ENCODE peak calls at places on chromosomes 13 and 19, in five cellular contexts. P is SK-N-SH, Q is PC-3, T is fibroblast of lung, L is GM23338. K is an unnamed sample.

GRCh38 chr19:49338691-49339363 is 3.6 kb downstream of the CD37 start:
- DNase-seq in P (peak), Q (peak), T (peak), L (peak), K (peak)

GRCh38 chr19:54040003-54040402 is 23.7 kb downstream of the VSTM1 start:
- DNase-seq in P (no peak), Q (no peak), T (no peak), L (no peak), K (no peak)

GRCh38 chr13:98826156-98826555 is 73.7 kb upstream of the SLC15A1 start:
- DNase-seq in P (no peak), Q (no peak), T (no peak), L (no peak), K (no peak)

GRCh38 chr13:30319703-30320102 is 12.4 kb upstream of the KATNAL1 start:
- DNase-seq in P (no peak), Q (no peak), T (peak), L (no peak), K (no peak)

GRCh38 chr19:8355631-8356402 is 8.1 kb upstream of the ANGPTL4 start:
- DNase-seq in P (no peak), Q (peak), T (peak), L (no peak), K (no peak)

GRCh38 chr13:62702502-62702901 is 1286.9 kb upstream of the PCDH20 start:
- DNase-seq in P (peak), Q (no peak), T (no peak), L (no peak), K (no peak)

GRCh38 chr19:23093832-23094231 is 23.0 kb upstream of the ZNF730 start:
- DNase-seq in P (no peak), Q (no peak), T (no peak), L (peak), K (peak)

GRCh38 chr19:55256562-55257460 is 2.0 kb downstream of the PPP6R1 start:
- DNase-seq in P (no peak), Q (peak), T (no peak), L (no peak), K (no peak)

GRCh38 chr13:49569993-49570689 is 15.2 kb downstream of the RCBTB1 start:
- DNase-seq in P (peak), Q (peak), T (peak), L (no peak), K (no peak)

GRCh38 chr13:95924389-95924994 is 128.7 kb downstream of the UGGT2 start:
- DNase-seq in P (no peak), Q (peak), T (peak), L (peak), K (peak)

GRCh38 chr13:40235160-40235796 is 431.2 kb downstream of the FOXO1 start:
- DNase-seq in P (no peak), Q (peak), T (no peak), L (no peak), K (no peak)

GRCh38 chr13:79987761-79988160 is 353.2 kb downstream of the SPRY2 start:
- DNase-seq in P (no peak), Q (peak), T (no peak), L (no peak), K (no peak)

GRCh38 chr19:49690656-49691242 is at the start of gene CPT1C:
- DNase-seq in P (peak), Q (peak), T (peak), L (peak), K (peak)

GRCh38 chr13:30019648-30020626 is 169.5 kb upstream of the UBL3 start:
- DNase-seq in P (no peak), Q (no peak), T (no peak), L (peak), K (peak)

GRCh38 chr19:4904481-4904880 is 1.8 kb upstream of the ARRDC5 start:
- DNase-seq in P (no peak), Q (no peak), T (no peak), L (no peak), K (no peak)

GRCh38 chr13:90448466-90449037 is 898.9 kb upstream of the MIR17HG start:
- DNase-seq in P (no peak), Q (no peak), T (peak), L (no peak), K (no peak)

GRCh38 chr19:39823693-39824092 is 10.3 kb downstream of the DYRK1B start:
- DNase-seq in P (peak), Q (no peak), T (no peak), L (peak), K (no peak)

GRCh38 chr13:98476538-98476966 is 100.4 kb downstream of the STK24 start:
- DNase-seq in P (no peak), Q (peak), T (peak), L (peak), K (peak)

GRCh38 chr19:50332264-50333038 is 3.3 kb upstream of the KCNC3 start:
- DNase-seq in P (no peak), Q (peak), T (no peak), L (peak), K (peak)

GRCh38 chr19:6229216-6229913 is 50.4 kb downstream of the MLLT1 start:
- DNase-seq in P (no peak), Q (no peak), T (no peak), L (no peak), K (no peak)

GRCh38 chr19:58518261-58519086 is 1.1 kb downstream of the ZBTB45 start:
- DNase-seq in P (peak), Q (peak), T (no peak), L (no peak), K (no peak)

GRCh38 chr19:10001899-10002298 is 8.4 kb downstream of the COL5A3 start:
- DNase-seq in P (no peak), Q (peak), T (no peak), L (peak), K (peak)

GRCh38 chr19:45075215-45076028 is 856 bp downstream of the ZNF296 start:
- DNase-seq in P (no peak), Q (peak), T (peak), L (peak), K (peak)

GRCh38 chr13:52851153-52851962 is 2.9 kb upstream of the PCDH8 start:
- DNase-seq in P (peak), Q (no peak), T (peak), L (peak), K (peak)

GRCh38 chr13:68160466-68160865 is 930.3 kb upstream of the PCDH9 start:
- DNase-seq in P (no peak), Q (no peak), T (no peak), L (no peak), K (no peak)

GRCh38 chr19:40271706-40272105 is 13.4 kb downstream of the AKT2 start:
- DNase-seq in P (no peak), Q (no peak), T (no peak), L (no peak), K (no peak)

GRCh38 chr13:112651306-112651705 is 38.5 kb upstream of the ATP11A start:
- DNase-seq in P (no peak), Q (no peak), T (peak), L (no peak), K (no peak)

GRCh38 chr19:8611391-8611883 is 922 bp upstream of the ADAMTS10 start:
- DNase-seq in P (peak), Q (no peak), T (peak), L (peak), K (peak)

GRCh38 chr13:76086729-76087128 is 450.6 kb downstream of the LMO7 start:
- DNase-seq in P (no peak), Q (no peak), T (no peak), L (peak), K (peak)

GRCh38 chr19:8695501-8695900 is 3.1 kb downstream of the ACTL9 start:
- DNase-seq in P (no peak), Q (no peak), T (no peak), L (no peak), K (no peak)

GRCh38 chr13:109256866-109257760 is 529.3 kb downstream of the IRS2 start:
- DNase-seq in P (no peak), Q (peak), T (peak), L (peak), K (peak)

GRCh38 chr13:35388979-35389378 is 87.5 kb downstream of the MAB21L1 start:
- DNase-seq in P (peak), Q (no peak), T (peak), L (no peak), K (peak)

GRCh38 chr13:41411536-41411935 is 45.8 kb upstream of the RGCC start:
- DNase-seq in P (no peak), Q (peak), T (peak), L (peak), K (peak)

GRCh38 chr19:33395561-33396550 is 22.3 kb downstream of the CEBPG start:
- DNase-seq in P (peak), Q (no peak), T (peak), L (no peak), K (no peak)

GRCh38 chr19:53394522-53394973 is 401 bp upstream of the ZNF765 start:
- DNase-seq in P (peak), Q (peak), T (peak), L (peak), K (peak)

GRCh38 chr13:46530084-46530935 is 22.7 kb upstream of the LRCH1 start:
- DNase-seq in P (no peak), Q (peak), T (peak), L (no peak), K (no peak)

GRCh38 chr19:30340724-30341595 is 31.2 kb upstream of the ZNF536 start:
- DNase-seq in P (peak), Q (no peak), T (no peak), L (no peak), K (no peak)

GRCh38 chr19:30345686-30346085 is 26.5 kb upstream of the ZNF536 start:
- DNase-seq in P (no peak), Q (no peak), T (no peak), L (no peak), K (no peak)

GRCh38 chr19:30341646-30342201 is 30.5 kb upstream of the ZNF536 start:
- DNase-seq in P (no peak), Q (no peak), T (no peak), L (no peak), K (no peak)

GRCh38 chr19:30344446-30345425 is 27.4 kb upstream of the ZNF536 start:
- DNase-seq in P (no peak), Q (peak), T (no peak), L (no peak), K (no peak)

GRCh38 chr19:30342901-30343300 is 29.3 kb upstream of the ZNF536 start:
- DNase-seq in P (no peak), Q (no peak), T (no peak), L (no peak), K (no peak)
- H3K4me3 ChIP-seq in P (no peak), Q (no peak), T (no peak), L (no peak), K (no peak)

DNA sequence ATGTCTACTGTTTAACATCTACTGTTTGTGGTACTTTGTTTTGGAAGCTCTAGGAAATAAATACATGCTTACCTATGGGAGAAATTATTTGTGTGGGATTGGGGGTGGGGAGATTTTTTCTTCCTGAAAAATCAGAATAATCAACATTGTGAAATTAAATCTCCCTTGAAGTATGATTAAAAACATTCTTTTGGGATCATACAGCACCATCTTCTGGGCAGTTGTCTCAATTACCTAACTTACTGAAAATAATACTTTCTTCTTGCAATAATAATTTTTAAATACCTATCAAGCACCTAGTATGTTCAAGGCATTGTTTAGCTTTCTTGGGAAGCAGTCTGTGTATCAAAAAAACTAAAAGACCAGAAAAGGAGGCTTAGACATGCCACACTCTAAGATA is 576.5 kb upstream of the ARGLU1 start:
- DNase-seq in P (no peak), Q (peak), T (peak), L (peak), K (peak)
- H3K4me2 ChIP-seq in P (no peak), Q (no peak), T (no peak), L (no peak), K (no peak)

DNA sequence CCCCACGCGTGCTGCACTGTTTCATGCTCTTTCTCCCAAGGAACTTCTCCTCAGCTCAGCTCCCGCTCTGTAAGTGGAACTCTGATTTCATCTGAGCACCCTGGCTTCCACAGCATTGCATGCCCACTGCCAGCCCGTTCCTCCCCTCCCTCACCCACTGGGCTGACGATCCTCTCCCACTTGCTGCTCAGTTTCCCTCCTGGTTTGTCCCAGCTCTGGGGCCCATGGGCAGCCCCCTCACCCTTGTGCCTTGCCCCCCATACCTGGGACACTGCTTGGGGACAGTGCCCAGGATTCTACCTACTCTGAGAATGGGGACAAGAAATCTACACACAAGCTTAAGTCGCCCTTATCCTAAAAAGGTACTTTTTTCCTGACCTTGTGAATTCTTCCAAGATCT is 115.9 kb upstream of the C1QTNF9B start:
- DNase-seq in P (no peak), Q (no peak), T (no peak), L (no peak), K (no peak)
- H3K4me3 ChIP-seq in P (no peak), Q (no peak), T (no peak), L (no peak), K (no peak)

DNA sequence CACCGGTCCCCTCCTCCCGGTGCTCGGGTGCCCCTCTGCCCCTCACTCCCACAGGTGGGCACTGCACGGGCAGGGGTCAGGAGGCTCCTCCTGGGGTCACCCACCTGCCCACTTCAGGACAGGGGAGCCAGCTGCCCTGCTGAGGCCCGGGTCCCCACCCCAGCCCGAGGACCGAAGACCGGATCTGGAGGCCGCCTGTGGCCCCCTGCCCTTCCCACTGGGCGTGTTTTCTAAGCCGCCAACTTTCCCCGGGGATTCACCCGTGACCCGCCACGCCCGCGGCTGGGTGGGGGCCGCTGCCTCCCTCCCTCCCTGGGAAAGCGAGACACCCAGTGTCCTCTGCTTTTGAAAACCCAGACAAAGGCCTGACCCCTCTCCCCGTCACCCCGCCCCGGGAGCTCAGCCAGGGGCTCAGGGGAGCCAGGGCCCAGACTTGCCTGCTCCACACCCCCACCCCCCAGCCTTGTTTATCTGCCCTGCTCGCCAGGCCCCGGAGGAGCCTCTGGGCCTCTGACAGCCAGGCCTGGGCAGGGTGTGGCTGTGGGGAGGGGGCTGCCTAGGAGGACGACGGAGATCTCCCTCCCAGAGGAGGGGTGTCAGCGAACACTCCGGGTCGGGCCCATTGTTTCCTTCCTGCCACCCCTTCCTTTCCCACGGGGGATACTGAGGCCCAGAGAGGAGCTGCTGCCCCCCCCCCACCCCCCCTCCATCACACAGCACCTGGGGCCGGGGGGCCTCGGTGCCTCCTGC is 1.4 kb downstream of the PALM start:
- DNase-seq in P (peak), Q (no peak), T (no peak), L (no peak), K (no peak)
- H3K4me2 ChIP-seq in P (peak), Q (no peak), T (no peak), L (peak), K (no peak)

DNA sequence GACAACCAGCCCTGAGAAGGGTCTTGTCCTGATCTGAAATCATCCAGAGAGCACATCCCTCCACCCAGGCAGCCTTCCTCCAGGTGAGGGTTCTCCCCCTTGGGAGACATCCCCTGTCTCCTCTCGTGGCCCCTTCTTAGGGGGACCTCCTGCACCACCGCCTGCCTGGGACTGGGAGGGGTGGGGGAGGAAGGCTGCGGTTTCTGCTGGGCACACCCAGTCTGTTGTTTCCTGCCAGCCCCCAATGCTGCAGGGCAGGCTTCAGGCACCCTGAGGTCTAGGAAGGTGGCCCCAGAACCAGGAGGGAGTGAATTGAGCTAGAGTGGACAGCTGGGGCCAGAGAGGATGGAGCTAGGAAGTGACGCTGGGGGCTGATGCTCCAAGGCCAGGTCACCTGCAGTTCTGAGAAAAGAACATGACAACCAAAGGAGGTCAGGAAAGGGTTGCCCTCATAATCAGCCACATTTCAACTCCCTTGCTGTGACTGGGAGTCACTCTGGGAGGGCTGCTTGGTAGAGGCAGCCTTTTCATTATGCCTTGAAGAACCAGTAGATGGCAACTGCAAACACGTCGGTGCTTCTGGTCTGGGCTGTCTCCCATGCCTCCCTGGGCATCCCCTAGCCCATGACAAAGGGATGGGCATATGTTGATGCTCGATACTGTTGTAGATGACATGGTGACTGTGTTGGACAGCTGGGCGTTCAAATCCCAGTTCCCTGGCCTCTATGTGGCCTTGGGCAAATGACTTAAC is 1.4 kb downstream of the ARHGEF18 start:
- DNase-seq in P (no peak), Q (no peak), T (no peak), L (no peak), K (no peak)
- H3K4me3 ChIP-seq in P (no peak), Q (no peak), T (no peak), L (no peak), K (no peak)

GRCh38 chr19:31255863-31256600 is 93.2 kb downstream of the TSHZ3 start:
- DNase-seq in P (no peak), Q (no peak), T (no peak), L (no peak), K (no peak)

GRCh38 chr19:31253816-31254551 is 95.3 kb downstream of the TSHZ3 start:
- DNase-seq in P (no peak), Q (peak), T (peak), L (no peak), K (peak)

GRCh38 chr19:31256601-31256990 is 92.6 kb downstream of the TSHZ3 start:
- DNase-seq in P (no peak), Q (no peak), T (no peak), L (no peak), K (no peak)

GRCh38 chr19:31255174-31255862 is 93.9 kb downstream of the TSHZ3 start:
- DNase-seq in P (no peak), Q (no peak), T (no peak), L (no peak), K (no peak)

DNA sequence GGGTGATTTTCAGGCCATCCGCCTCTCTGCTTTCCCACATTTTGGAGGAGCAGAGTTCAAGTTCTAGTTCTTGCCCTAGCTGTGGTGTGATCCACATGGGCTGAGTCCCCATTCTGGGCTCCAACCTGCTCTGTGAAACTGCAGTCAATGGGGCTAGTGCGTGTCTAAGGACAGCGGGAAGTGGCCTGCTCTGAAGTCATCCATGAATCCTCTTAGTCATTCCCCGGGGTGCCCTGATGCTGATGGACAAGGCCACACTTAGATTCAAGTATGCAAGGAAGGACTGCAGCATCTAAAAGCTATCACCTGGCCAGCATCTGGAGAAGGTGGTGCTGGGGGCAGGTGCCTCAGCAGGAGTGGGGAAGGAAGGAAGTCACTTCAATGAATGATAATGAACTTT is 94.6 kb downstream of the TSHZ3 start:
- DNase-seq in P (no peak), Q (no peak), T (no peak), L (no peak), K (no peak)
- H3K4me2 ChIP-seq in P (no peak), Q (no peak), T (no peak), L (peak), K (no peak)

GRCh38 chr19:17070912-17071311 is 4.3 kb downstream of the HAUS8 start:
- DNase-seq in P (no peak), Q (no peak), T (no peak), L (no peak), K (no peak)
- H3K4me3 ChIP-seq in P (no peak), Q (no peak), T (no peak), L (no peak), K (no peak)

DNA sequence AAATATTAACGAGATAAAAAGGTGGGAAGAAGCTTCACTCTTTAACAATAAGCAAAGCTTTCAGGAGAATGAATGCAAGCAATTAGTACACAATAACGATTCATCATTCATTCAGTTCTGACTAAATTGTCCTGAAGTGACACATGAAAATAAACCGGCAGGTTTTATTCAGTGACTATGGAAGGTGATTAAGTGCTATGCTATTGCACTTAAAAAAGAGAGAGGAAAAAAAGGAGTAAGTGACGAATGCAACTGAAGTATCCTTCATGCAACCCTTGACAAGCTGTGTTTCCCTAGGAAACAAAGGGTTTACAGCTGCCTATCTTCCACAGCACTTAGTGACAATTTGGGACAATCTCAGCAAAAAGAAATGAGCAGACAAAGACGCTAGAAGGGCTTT is 1.4 kb downstream of the LIG4 start:
- DNase-seq in P (no peak), Q (peak), T (peak), L (no peak), K (no peak)
- H3K4me2 ChIP-seq in P (peak), Q (peak), T (peak), L (peak), K (no peak)